ENCODE peak calls at places on chromosome 15, in seven cellular contexts. M is CD8-positive, alpha-beta T cell; S is brain microvascular endothelial cell; I is kidney epithelial cell; W is progenitor cell of endocrine pancreas; K is HCT116; L is body of pancreas. U is an unnamed sample.

GRCh38 chr15:58269455-58270414 is 131.6 kb downstream of the AQP9 start:
- DNase-seq in M (no peak), S (peak; percentile 51), I (peak; percentile 49), W (peak; percentile 34), K (peak; percentile 42), L (peak; percentile 35), U (no peak)

GRCh38 chr15:38670142-38671002 is 105.8 kb upstream of the RASGRP1 start:
- DNase-seq in M (peak; percentile 48), S (no peak), I (no peak), W (no peak), K (no peak), L (no peak), U (peak; percentile 26)

GRCh38 chr15:31399544-31400171 is 73.0 kb downstream of the KLF13 start:
- DNase-seq in M (no peak), S (peak; percentile 56), I (no peak), W (no peak), K (no peak), L (no peak), U (no peak)

GRCh38 chr15:26983822-26984221 is 12.8 kb downstream of the GABRG3 start:
- DNase-seq in M (no peak), S (no peak), I (no peak), W (no peak), K (no peak), L (no peak), U (no peak)

GRCh38 chr15:62360286-62360685 is 195.2 kb upstream of the C2CD4B start:
- DNase-seq in M (no peak), S (no peak), I (no peak), W (no peak), K (no peak), L (peak; percentile 28), U (no peak)

GRCh38 chr15:29383367-29383766 is 113.7 kb upstream of the NSMCE3 start:
- DNase-seq in M (no peak), S (no peak), I (no peak), W (no peak), K (no peak), L (no peak), U (no peak)

GRCh38 chr15:87944051-87944450 is 312.5 kb downstream of the NTRK3 start:
- DNase-seq in M (no peak), S (no peak), I (no peak), W (no peak), K (no peak), L (no peak), U (no peak)

GRCh38 chr15:101176625-101177024 is 75.2 kb downstream of the CHSY1 start:
- DNase-seq in M (no peak), S (peak; percentile 69), I (no peak), W (no peak), K (no peak), L (no peak), U (no peak)

GRCh38 chr15:50977157-50977556 is 68.7 kb downstream of the AP4E1 start:
- DNase-seq in M (no peak), S (no peak), I (no peak), W (no peak), K (no peak), L (no peak), U (no peak)

DNA sequence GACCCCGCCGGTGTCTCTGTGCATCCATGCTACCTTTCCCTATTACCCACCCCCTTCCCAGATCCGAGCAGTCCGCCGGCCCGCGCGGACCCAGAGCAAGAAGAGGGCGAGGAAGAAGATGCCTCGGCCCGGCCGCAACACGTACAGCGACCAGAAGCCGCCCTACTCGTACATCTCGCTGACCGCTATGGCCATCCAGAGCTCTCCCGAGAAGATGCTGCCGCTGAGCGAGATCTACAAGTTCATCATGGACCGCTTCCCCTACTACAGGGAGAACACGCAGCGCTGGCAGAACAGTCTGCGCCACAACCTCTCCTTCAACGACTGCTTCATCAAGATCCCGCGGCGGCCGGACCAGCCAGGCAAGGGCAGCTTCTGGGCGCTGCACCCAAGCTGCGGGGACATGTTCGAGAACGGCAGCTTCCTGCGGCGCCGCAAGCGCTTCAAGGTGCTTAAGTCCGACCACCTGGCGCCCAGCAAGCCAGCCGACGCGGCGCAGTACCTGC is 788 bp downstream of the FOXB1 start:
- DNase-seq in M (no peak), S (no peak), I (no peak), W (no peak), K (no peak), L (no peak), U (no peak)
- TF ChIP-seq CTCF in M (no peak), S (no peak), I (no peak), W (no peak), K (no peak), L (no peak), U (no peak)

GRCh38 chr15:98806275-98806895 is 158.0 kb downstream of the IGF1R start:
- DNase-seq in M (no peak), S (no peak), I (no peak), W (no peak), K (no peak), L (no peak), U (no peak)

GRCh38 chr15:98807262-98807661 is 158.9 kb downstream of the IGF1R start:
- DNase-seq in M (no peak), S (peak; percentile 45), I (no peak), W (no peak), K (no peak), L (no peak), U (no peak)

GRCh38 chr15:98804057-98804380 is 155.7 kb downstream of the IGF1R start:
- DNase-seq in M (no peak), S (no peak), I (no peak), W (no peak), K (no peak), L (no peak), U (no peak)

GRCh38 chr15:98803228-98804056 is 155.1 kb downstream of the IGF1R start:
- DNase-seq in M (no peak), S (peak; percentile 63), I (no peak), W (no peak), K (no peak), L (no peak), U (no peak)

DNA sequence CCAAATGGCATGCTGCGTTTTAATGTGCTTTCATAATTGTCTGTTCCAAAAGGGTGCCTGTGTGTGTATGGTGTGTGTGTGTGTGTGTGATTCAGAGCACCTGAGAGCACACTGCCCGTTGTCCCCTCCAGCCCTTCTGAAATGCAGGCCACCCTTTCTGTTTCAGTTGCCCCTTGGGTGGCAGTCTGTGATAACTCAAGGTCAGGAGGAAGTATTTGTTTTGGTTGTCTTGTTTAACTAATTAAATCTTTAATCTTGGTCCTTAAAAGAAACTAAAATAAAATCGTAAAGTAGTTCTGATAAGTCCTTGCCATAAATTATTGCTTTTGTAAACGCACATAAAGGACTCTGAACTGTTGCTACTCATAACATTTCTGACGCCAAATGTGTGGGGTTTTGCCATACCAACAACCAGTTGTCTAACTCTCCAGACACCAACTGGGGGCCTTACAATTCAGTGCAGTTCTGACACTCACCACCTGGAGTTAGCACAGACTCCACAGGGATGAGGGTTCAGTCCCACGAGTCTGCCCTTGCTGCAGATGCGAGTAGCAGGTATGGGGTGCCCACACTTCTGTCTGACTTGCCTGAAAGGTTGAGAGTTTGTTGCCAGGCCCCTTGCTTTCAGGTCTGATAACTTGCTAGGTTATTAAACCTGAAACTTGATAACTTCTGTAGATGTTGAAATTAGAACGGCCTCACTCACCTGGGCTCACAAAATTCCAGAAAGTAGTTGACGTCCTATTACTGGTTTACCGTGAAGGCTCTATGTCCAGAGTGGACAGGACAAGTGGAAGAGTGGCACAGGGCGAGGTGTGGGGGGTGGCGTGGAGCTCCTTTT is 157.3 kb downstream of the IGF1R start:
- DNase-seq in M (no peak), S (no peak), I (no peak), W (no peak), K (no peak), L (no peak), U (no peak)
- TF ChIP-seq CTCF in M (no peak), S (peak; percentile 43), I (peak; percentile 25), W (peak; percentile 47), K (no peak), L (peak; percentile 34), U (no peak)

GRCh38 chr15:56989411-56989924 is 71.0 kb downstream of the TCF12 start:
- DNase-seq in M (no peak), S (no peak), I (no peak), W (no peak), K (no peak), L (no peak), U (no peak)
- TF ChIP-seq CTCF in M (no peak), S (no peak), I (no peak), W (no peak), K (no peak), L (no peak), U (no peak)

DNA sequence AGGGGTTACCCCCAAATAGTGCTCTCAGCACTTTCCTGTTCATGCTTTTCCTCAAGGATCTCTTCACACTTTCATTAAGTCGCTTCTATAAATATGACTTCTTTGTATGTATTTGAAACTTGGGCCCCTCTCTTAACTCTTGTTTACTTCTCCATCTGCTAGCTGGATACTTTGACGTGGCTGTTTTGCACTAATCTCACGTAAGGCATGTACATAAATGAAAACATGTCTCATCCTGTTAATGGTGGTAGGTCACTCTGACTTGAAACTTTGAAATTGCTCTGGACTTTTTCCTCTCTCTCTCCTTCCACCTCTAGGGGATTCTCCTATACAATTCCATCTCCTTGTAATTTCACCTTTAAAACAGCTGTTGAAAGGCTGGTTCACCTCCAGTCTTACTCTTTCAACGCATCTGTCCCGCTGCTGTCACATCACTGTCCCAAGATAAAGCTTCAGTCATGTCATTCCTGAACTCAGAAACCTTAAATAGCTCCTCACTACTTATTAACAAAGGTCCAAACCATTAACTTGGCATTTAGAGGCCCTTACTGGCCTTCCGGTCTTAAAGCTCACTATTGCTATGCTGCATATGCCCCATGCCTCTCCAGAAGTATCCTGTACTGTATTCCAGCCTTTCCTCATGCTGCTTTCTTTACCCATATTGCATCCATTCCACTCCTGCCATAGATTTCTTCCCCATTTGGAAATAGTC is 1.2 kb downstream of the BLOC1S6 start:
- DNase-seq in M (no peak), S (no peak), I (no peak), W (no peak), K (no peak), L (no peak), U (no peak)
- TF ChIP-seq CTCF in M (no peak), S (peak; percentile 6), I (no peak), W (no peak), K (no peak), L (no peak), U (no peak)

DNA sequence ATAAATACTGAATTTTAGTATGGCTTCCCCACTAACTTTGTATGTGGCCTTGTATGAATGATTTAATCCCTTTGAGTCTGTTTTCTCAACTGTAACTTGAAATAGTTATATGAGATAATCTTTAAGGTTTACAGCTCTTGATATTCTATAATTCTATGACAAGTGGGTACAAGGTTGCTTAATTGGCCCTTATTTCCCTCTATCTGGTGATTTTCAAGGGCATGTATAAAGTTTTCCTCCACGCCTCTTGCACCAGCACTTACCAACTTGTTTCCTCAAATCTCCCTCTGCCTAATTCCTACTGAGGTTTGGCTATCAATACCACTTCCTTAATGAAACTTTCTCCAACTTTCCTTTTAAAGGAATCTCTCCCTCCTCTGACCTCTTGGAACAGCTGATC is 112.9 kb downstream of the ISL2 start:
- DNase-seq in M (no peak), S (no peak), I (no peak), W (no peak), K (no peak), L (no peak), U (no peak)
- TF ChIP-seq CTCF in M (no peak), S (no peak), I (no peak), W (no peak), K (no peak), L (no peak), U (no peak)

DNA sequence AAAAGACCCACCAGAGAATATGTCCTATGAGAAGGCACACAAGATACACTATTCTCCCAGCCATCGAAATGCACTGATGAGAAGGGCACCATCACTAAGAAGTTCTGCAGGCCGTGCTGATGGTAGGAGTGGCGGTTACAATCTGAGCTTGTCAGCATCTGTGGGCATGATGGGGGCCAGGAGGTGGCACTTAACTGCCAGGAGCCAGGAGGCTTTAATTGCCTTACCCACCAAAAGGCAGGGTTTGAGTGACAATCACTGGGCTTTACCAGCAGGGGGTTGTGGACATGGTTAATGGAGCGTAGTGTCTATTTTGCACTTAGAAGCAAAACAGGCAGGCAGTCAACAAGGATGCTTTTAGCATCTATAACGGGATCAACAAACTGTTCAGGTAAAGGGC is 16.0 kb upstream of the SQOR start:
- DNase-seq in M (no peak), S (no peak), I (no peak), W (no peak), K (no peak), L (no peak), U (no peak)
- TF ChIP-seq CTCF in M (no peak), S (peak; percentile 16), I (peak; percentile 19), W (peak; percentile 21), K (no peak), L (no peak), U (no peak)

U was measured in activated B cell treated with CpG ODN at 0.5 μM for 24 hours.